ENCODE peak calls at places on chromosome 16, in nine cellular contexts. M, O, A, V, H, S, B, N and U are unnamed samples.

GRCh38 chr16:30142672-30143346 is 19.8 kb upstream of the MAPK3 start:
- DNase-seq in M (peak; percentile 54), O (no peak), A (no peak), V (no peak), H (no peak), S (no peak), B (no peak), N (no peak), U (no peak)

GRCh38 chr16:57061084-57061905 is 31.1 kb upstream of the CPNE2 start:
- DNase-seq in M (no peak), O (no peak), A (peak; percentile 65), V (peak; percentile 25), H (no peak), S (peak; percentile 72), B (peak; percentile 32), N (no peak), U (no peak)

GRCh38 chr16:76634847-76635697 is 357.9 kb downstream of the CNTNAP4 start:
- DNase-seq in M (no peak), O (no peak), A (no peak), V (no peak), H (no peak), S (no peak), B (no peak), N (no peak), U (no peak)

GRCh38 chr16:90008708-90009145 is 10.5 kb downstream of the DBNDD1 start:
- DNase-seq in M (peak; percentile 81), O (peak; percentile 18), A (no peak), V (no peak), H (no peak), S (no peak), B (no peak), N (no peak), U (no peak)

GRCh38 chr16:71572497-71573116 is 4.3 kb downstream of the TAT start:
- DNase-seq in M (no peak), O (no peak), A (no peak), V (no peak), H (no peak), S (no peak), B (no peak), N (peak; percentile 48), U (no peak)

GRCh38 chr16:14097182-14097951 is 26.2 kb downstream of the MRTFB start:
- DNase-seq in M (no peak), O (no peak), A (no peak), V (no peak), H (no peak), S (no peak), B (peak; percentile 63), N (no peak), U (no peak)

GRCh38 chr16:57503366-57503765 is 17.1 kb upstream of the DOK4 start:
- DNase-seq in M (no peak), O (no peak), A (no peak), V (no peak), H (no peak), S (peak; percentile 57), B (no peak), N (no peak), U (no peak)

GRCh38 chr16:21989141-21989540 is 11.8 kb downstream of the PDZD9 start:
- DNase-seq in M (no peak), O (no peak), A (no peak), V (no peak), H (no peak), S (no peak), B (no peak), N (no peak), U (no peak)

GRCh38 chr16:84367750-84368320 is 503 bp upstream of the ATP2C2 start:
- DNase-seq in M (no peak), O (no peak), A (no peak), V (no peak), H (peak; percentile 57), S (no peak), B (peak; percentile 44), N (peak; percentile 78), U (peak; percentile 8)

GRCh38 chr16:84898447-84898846 is 78.7 kb downstream of the CRISPLD2 start:
- DNase-seq in M (no peak), O (no peak), A (no peak), V (no peak), H (no peak), S (no peak), B (no peak), N (no peak), U (no peak)

GRCh38 chr16:68292425-68292824 is 18.3 kb downstream of the SLC7A6OS start:
- DNase-seq in M (no peak), O (no peak), A (no peak), V (no peak), H (no peak), S (no peak), B (no peak), N (no peak), U (no peak)

GRCh38 chr16:68289621-68290329 is 21.0 kb downstream of the SLC7A6OS start:
- DNase-seq in M (peak; percentile 57), O (no peak), A (no peak), V (peak; percentile 76), H (no peak), S (no peak), B (no peak), N (no peak), U (no peak)

GRCh38 chr16:68291227-68291626 is 19.5 kb downstream of the SLC7A6OS start:
- DNase-seq in M (no peak), O (no peak), A (no peak), V (no peak), H (no peak), S (no peak), B (no peak), N (no peak), U (no peak)

GRCh38 chr16:68289202-68289601 is 21.5 kb downstream of the SLC7A6OS start:
- DNase-seq in M (no peak), O (no peak), A (no peak), V (no peak), H (no peak), S (no peak), B (no peak), N (no peak), U (no peak)

DNA sequence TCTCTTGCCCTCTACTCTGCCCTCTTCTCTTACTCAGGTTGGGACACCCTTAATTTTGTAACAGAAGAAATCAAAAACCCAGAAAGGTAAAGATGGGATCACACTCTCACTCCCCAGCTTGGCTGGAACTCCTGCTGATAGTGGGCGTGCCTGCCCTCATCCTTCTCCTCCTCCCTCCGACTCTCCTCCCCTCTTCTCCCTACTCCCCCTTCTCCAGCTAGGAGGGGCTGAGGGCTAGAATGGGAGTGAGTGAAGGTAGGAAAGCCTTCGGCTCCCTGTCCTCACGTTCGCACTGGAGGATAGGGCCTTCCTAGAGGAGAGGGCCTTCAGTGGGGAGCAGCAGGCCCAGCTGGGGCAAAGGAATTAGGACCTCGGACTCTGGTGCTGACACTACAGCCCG is 20.3 kb downstream of the SLC7A6OS start:
- DNase-seq in M (no peak), O (no peak), A (no peak), V (no peak), H (no peak), S (no peak), B (no peak), N (no peak), U (no peak)
- H3K4me1 ChIP-seq in M (peaks cover 75% of the 10 kb centered on the region), O (peaks cover 74% of the 10 kb centered on the region), A (peaks cover 38% of the 10 kb centered on the region), V (peaks cover 17% of the 10 kb centered on the region), H (no peaks in the 10 kb centered on the region), S (no peaks in the 10 kb centered on the region), B (peaks cover 7% of the 10 kb centered on the region), N (peaks cover 20% of the 10 kb centered on the region), U (no peaks in the 10 kb centered on the region)

GRCh38 chr16:86286991-86287640 is 223.2 kb upstream of the FOXF1 start:
- DNase-seq in M (no peak), O (no peak), A (no peak), V (no peak), H (peak; percentile 81), S (no peak), B (no peak), N (peak; percentile 45), U (no peak)
- H3K4me1 ChIP-seq in M (no peaks in the 10 kb centered on the region), O (no peaks in the 10 kb centered on the region), A (no peaks in the 10 kb centered on the region), V (no peaks in the 10 kb centered on the region), H (peaks cover 6% of the 10 kb centered on the region), S (peaks cover 9% of the 10 kb centered on the region), B (no peaks in the 10 kb centered on the region), N (no peaks in the 10 kb centered on the region), U (no peaks in the 10 kb centered on the region)

GRCh38 chr16:50601341-50601740 is 53.1 kb downstream of the NKD1 start:
- DNase-seq in M (no peak), O (no peak), A (no peak), V (no peak), H (no peak), S (no peak), B (no peak), N (no peak), U (no peak)

GRCh38 chr16:50603206-50604064 is 55.2 kb downstream of the NKD1 start:
- DNase-seq in M (no peak), O (no peak), A (no peak), V (peak; percentile 60), H (no peak), S (peak; percentile 72), B (no peak), N (no peak), U (no peak)

GRCh38 chr16:50600582-50601283 is 52.5 kb downstream of the NKD1 start:
- DNase-seq in M (no peak), O (no peak), A (no peak), V (no peak), H (no peak), S (no peak), B (no peak), N (no peak), U (no peak)

GRCh38 chr16:50602531-50603205 is 54.5 kb downstream of the NKD1 start:
- DNase-seq in M (peak; percentile 67), O (peak; percentile 31), A (no peak), V (no peak), H (no peak), S (no peak), B (no peak), N (no peak), U (no peak)

DNA sequence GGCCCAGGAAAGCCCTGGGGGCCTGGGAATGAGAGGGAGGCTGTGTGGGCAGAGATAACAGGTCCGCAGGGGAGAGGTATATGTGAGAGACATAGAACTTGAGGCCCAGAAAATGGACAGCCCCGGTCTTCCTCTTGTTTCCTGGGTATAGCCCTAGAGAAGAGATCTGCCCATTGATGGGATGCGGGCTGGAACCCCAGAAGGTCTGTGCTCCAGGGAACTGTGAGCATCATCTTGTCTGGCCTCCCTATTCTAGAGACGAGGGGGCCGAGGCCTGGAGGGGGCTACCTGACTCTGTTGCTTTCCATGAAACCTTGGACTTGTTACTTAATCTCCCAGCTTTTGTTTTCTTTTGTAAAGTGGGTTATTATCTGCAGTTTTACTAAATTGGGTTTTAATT is 53.9 kb downstream of the NKD1 start:
- DNase-seq in M (no peak), O (no peak), A (no peak), V (no peak), H (no peak), S (no peak), B (no peak), N (no peak), U (no peak)
- H3K4me1 ChIP-seq in M (peaks cover 36% of the 10 kb centered on the region), O (peaks cover 30% of the 10 kb centered on the region), A (peaks cover 9% of the 10 kb centered on the region), V (peaks cover 13% of the 10 kb centered on the region), H (no peaks in the 10 kb centered on the region), S (peaks cover 37% of the 10 kb centered on the region), B (peaks cover 30% of the 10 kb centered on the region), N (peaks cover 31% of the 10 kb centered on the region), U (peaks cover 2% of the 10 kb centered on the region)

GRCh38 chr16:4391635-4392381 is 20.2 kb downstream of the VASN start:
- DNase-seq in M (no peak), O (no peak), A (no peak), V (no peak), H (peak; percentile 88), S (no peak), B (no peak), N (no peak), U (no peak)
- H3K4me1 ChIP-seq in M (no peaks in the 10 kb centered on the region), O (no peaks in the 10 kb centered on the region), A (peaks cover 25% of the 10 kb centered on the region), V (peaks cover 53% of the 10 kb centered on the region), H (peaks cover 38% of the 10 kb centered on the region), S (peaks cover 27% of the 10 kb centered on the region), B (peaks cover 18% of the 10 kb centered on the region), N (peaks cover 7% of the 10 kb centered on the region), U (no peaks in the 10 kb centered on the region)